ENCODE peak calls at places on chromosomes 6 and 20, in ten cellular contexts. Z, F, I, G, C, P, T, X, B and A are unnamed samples.

GRCh38 chr6:152943260-152943897 is 39.5 kb downstream of the FBXO5 start:
- DNase-seq in X (no peak), G (no peak), I (no peak), F (no peak), T (no peak), P (peak), B (peak), Z (peak), C (peak), A (no peak)

GRCh38 chr6:116444092-116444491 is 17.1 kb upstream of the CALHM6 start:
- DNase-seq in Z (no peak), B (peak), G (no peak), X (peak), P (no peak), I (peak), T (peak), C (peak), F (peak), A (peak)

GRCh38 chr6:54194067-54194466 is 82.8 kb downstream of the MLIP start:
- DNase-seq in P (peak), C (peak), I (no peak), B (peak), X (peak), T (peak), F (peak), G (no peak), Z (no peak), A (peak)

GRCh38 chr20:47355489-47356219 is 845 bp downstream of the ZMYND8 start:
- DNase-seq in F (no peak), Z (no peak), P (no peak), G (no peak), C (no peak), T (no peak), X (no peak), I (peak), B (no peak), A (no peak)

GRCh38 chr6:81613606-81614005 is 138.9 kb downstream of the TENT5A start:
- DNase-seq in P (no peak), F (no peak), X (peak), T (no peak), G (no peak), B (peak), Z (no peak), I (no peak), C (peak), A (peak)

GRCh38 chr20:4937422-4938319 is 63.6 kb downstream of the SLC23A2 start:
- DNase-seq in G (no peak), B (peak), T (peak), P (no peak), F (peak), X (peak), Z (no peak), I (no peak), C (no peak), A (no peak)

GRCh38 chr6:110307368-110307767 is 50.8 kb downstream of the METTL24 start:
- DNase-seq in F (no peak), C (no peak), T (no peak), X (no peak), P (no peak), I (no peak), G (no peak), Z (no peak), B (no peak), A (no peak)

GRCh38 chr20:32034581-32035397 is 17.3 kb upstream of the HCK start:
- DNase-seq in T (no peak), I (peak), X (no peak), G (no peak), B (no peak), F (peak), C (no peak), P (no peak), Z (no peak), A (no peak)

GRCh38 chr6:161242779-161243693 is 30.8 kb downstream of the AGPAT4 start:
- DNase-seq in C (no peak), X (peak), P (no peak), B (no peak), G (peak), T (no peak), F (peak), Z (no peak), I (peak), A (no peak)

GRCh38 chr6:168130168-168130651 is 51.2 kb upstream of the FRMD1 start:
- DNase-seq in Z (no peak), P (no peak), G (peak), B (no peak), F (no peak), T (no peak), C (no peak), I (no peak), X (no peak), A (no peak)

GRCh38 chr6:159693894-159694545 is 979 bp upstream of the SOD2 start:
- DNase-seq in B (peak), F (peak), Z (peak), C (no peak), G (no peak), X (no peak), I (no peak), P (no peak), T (peak), A (no peak)

GRCh38 chr20:62885046-62885445 is 23.4 kb upstream of the TCFL5 start:
- DNase-seq in I (no peak), G (no peak), F (no peak), Z (no peak), C (no peak), X (no peak), T (no peak), B (no peak), P (no peak), A (no peak)

GRCh38 chr6:165181951-165182414 is 127.4 kb downstream of the C6orf118 start:
- DNase-seq in G (no peak), T (peak), F (peak), C (peak), Z (no peak), X (no peak), P (peak), I (no peak), B (peak), A (no peak)

GRCh38 chr6:143279385-143279784 is 171.1 kb downstream of the ADAT2 start:
- DNase-seq in Z (peak), P (no peak), T (peak), G (no peak), F (peak), I (peak), B (peak), X (peak), C (peak), A (peak)

GRCh38 chr6:107805504-107805903 is 18.6 kb downstream of the SCML4 start:
- DNase-seq in G (no peak), B (no peak), X (no peak), I (no peak), Z (no peak), P (no peak), C (no peak), F (no peak), T (no peak), A (no peak)

GRCh38 chr6:167952512-167952859 is 45.0 kb upstream of the KIF25 start:
- DNase-seq in I (no peak), G (no peak), C (peak), X (no peak), F (no peak), P (no peak), B (no peak), T (no peak), Z (no peak), A (no peak)

GRCh38 chr6:81051952-81052351 is 700.5 kb downstream of the TENT5A start:
- DNase-seq in G (peak), C (no peak), P (no peak), B (no peak), T (no peak), F (peak), I (peak), X (no peak), Z (no peak), A (no peak)

GRCh38 chr20:2206957-2207769 is 88.6 kb upstream of the TGM3 start:
- DNase-seq in B (peak), C (peak), I (peak), Z (peak), P (no peak), G (peak), X (peak), F (peak), T (peak), A (peak)

GRCh38 chr6:4935486-4935885 is 68.4 kb downstream of the RPP40 start:
- DNase-seq in T (no peak), C (no peak), B (no peak), Z (no peak), F (no peak), I (no peak), G (no peak), P (no peak), X (no peak), A (no peak)

GRCh38 chr20:58458342-58459057 is 56.7 kb downstream of the APCDD1L start:
- DNase-seq in Z (no peak), P (peak), T (no peak), X (peak), B (peak), F (no peak), C (peak), G (no peak), I (peak), A (peak)

GRCh38 chr6:142045380-142046270 is 87.1 kb upstream of the GJE1 start:
- DNase-seq in C (no peak), F (no peak), Z (no peak), B (peak), T (no peak), I (no peak), X (peak), G (no peak), P (no peak), A (peak)

GRCh38 chr20:11917663-11918062 is at the start of gene BTBD3:
- DNase-seq in B (no peak), Z (no peak), X (peak), P (no peak), I (peak), F (no peak), T (peak), G (no peak), C (peak), A (no peak)
- H3K4me3 ChIP-seq in B (no peak), Z (no peak), X (peak), P (no peak), I (no peak), F (no peak), T (peak), G (no peak), C (peak), A (no peak)

DNA sequence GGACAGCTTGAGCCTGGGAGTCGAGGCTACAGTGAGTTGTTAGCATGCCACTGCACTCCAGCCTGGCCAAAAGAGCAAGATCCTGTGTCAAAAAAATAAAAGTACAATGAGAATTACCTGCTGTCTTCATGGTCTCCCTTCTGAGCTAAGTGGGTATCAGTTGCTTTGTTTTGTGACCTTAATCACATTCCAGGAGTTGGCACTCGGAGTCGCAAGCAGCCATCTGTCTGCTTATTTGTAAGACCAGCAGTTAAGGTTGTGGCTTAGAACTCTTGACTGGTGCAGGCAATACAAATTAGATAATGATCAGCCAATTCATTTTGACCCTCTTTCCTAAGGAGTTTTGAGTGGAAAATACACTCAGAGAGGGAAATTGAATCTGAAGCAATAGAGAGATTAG is 114.0 kb downstream of the MYO6 start:
- DNase-seq in G (no peak), B (no peak), C (no peak), X (no peak), P (no peak), Z (no peak), F (no peak), T (no peak), I (no peak), A (no peak)
- TF ChIP-seq EZH2 in G (no peak), B (no peak), C (no peak), X (no peak), P (no peak), Z (no peak), F (no peak), T (no peak), I (no peak), A (no peak)

DNA sequence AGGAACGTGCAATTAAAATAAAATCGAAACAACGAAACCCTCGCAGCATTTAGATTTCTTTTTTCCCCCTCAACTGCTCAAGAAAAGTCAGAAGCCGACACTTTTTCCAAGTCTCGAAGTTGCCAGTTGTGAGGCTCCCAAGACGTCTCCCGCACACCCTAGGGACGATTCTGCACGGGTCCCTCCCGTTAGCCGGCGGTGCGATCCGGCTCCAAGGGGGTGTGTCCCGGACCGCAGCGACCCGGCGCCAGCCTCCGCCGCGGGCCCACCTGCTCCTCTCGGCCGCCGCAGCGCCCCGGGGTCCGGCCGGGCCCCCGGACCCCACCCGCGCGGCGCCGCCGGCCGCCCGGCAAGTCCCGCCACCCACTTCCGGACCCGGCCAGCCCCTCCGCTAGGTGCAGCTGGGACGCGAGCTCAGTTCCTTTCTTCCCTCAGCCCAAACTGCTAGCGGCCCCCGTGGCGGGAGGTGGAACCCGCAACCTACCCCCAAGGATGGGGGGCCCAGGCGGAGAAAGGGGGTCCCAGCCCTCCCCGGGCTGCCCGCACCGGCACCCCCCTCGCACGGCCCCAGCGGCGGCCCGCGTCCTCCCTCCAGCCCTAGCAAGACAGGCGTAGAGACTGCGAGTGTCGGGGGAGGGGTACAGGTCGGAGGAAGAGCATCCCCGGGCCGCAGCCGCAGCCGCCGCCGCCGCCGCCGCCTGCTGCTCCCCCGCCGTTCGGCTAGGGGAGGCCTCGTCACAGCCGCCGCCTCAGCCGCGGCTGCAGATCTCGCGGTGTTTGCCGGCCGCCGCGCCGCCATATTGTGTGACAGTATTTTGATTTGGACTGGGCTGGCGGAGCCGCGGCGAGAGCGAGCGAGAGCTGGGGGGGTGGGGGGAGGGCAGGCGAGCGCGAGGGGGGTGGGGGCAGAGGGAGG is 514 bp upstream of the TAB2 start:
- DNase-seq in T (peak), B (peak), Z (peak), X (peak), F (peak), G (peak), I (peak), P (no peak), C (peak), A (peak)
- TF ChIP-seq CTCF in T (no peak), B (no peak), Z (no peak), X (no peak), F (no peak), G (no peak), I (no peak), P (no peak), C (no peak), A (no peak)

GRCh38 chr6:47413752-47414516 is 63.7 kb upstream of the CD2AP start:
- DNase-seq in Z (peak), T (peak), F (peak), X (peak), P (peak), I (peak), G (no peak), B (peak), C (peak), A (peak)
- H3K4me3 ChIP-seq in Z (peak), T (no peak), F (no peak), X (peak), P (peak), I (no peak), G (no peak), B (peak), C (peak), A (peak)

GRCh38 chr6:1703923-1704322 is 94.2 kb downstream of the FOXC1 start:
- DNase-seq in C (no peak), B (no peak), F (no peak), P (no peak), T (no peak), X (no peak), I (no peak), Z (no peak), G (no peak), A (no peak)
- TF ChIP-seq EZH2 in C (no peak), B (no peak), F (no peak), P (no peak), T (no peak), X (no peak), I (no peak), Z (no peak), G (no peak), A (no peak)

GRCh38 chr20:36744243-36744642 is 1.6 kb downstream of the NDRG3 start:
- DNase-seq in B (no peak), I (no peak), G (no peak), F (no peak), P (no peak), C (no peak), T (peak), Z (no peak), X (no peak), A (no peak)
- TF ChIP-seq CTCF in B (no peak), I (no peak), G (no peak), F (no peak), P (no peak), C (no peak), T (no peak), Z (no peak), X (no peak), A (no peak)

DNA sequence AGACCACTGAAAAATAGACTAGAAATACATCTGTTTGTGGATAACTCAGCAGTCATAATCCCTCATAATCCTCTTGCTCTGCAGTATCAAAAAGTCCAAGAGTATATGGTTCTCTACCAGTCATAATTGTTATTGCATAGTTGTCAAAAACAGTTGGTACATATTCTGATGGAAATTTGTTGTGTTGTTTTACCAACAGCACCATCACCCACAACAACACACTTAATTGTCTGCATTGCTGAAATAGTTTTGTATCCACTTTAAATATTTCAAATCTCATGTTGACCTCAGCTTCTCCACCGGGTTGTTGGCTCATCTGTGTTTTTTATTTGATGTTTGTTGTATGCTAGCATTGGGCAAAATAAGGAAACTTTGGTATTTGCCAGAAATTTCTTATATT is 39.4 kb downstream of the ITCH start:
- DNase-seq in B (no peak), F (no peak), X (no peak), I (no peak), Z (no peak), P (no peak), C (no peak), T (no peak), G (no peak), A (no peak)
- H3K4me3 ChIP-seq in B (no peak), F (no peak), X (no peak), I (no peak), Z (no peak), P (no peak), C (no peak), T (no peak), G (no peak), A (no peak)

DNA sequence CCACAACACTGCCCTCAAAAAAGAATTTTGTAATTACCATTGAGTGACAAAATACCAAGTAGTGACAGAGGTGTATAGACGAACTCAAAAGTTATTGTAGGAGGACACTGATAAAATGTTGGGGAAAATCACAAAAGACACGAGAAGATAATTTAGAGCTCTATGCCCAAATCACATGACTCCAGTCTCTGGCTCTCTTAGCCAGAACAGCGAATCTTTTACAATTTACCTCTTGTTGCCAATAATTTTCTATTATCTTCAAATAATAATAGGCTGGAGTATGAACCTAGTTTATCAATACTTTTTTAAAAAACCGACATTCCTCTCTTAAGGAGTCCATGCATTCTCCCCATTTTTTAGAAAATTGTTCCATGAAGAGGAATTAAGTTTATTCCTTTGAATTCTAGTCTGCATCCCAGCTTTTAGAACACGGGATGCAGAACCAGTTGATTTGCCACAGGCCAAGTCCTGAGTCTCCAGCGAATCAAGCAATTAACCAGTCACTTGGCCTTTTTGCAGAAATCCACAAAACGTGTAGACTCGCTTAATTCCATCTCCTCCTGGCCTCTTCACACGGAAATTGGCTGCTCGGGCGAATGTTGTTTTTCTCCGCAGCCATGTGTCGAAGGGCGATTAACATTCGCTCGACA is 507 bp upstream of the RIPPLY2 start:
- DNase-seq in P (no peak), T (no peak), C (no peak), G (no peak), Z (no peak), F (no peak), B (no peak), X (no peak), I (no peak), A (no peak)
- TF ChIP-seq EZH2 in P (peak), T (peak), C (no peak), G (no peak), Z (no peak), F (peak), B (no peak), X (no peak), I (no peak), A (no peak)